ENCODE peak calls at places on chromosomes 6 and 20, in six cellular contexts. O is islet precursor cell; W is colonic mucosa; C is left colon; T is activated CD8-positive, alpha-beta memory T cell treated with anti-CD3 and anti-CD28 coated beads for 48 hours; N is cardiac muscle cell. I is an unnamed sample.

GRCh38 chr6:35309611-35310264 is 12.1 kb downstream of the DEF6 start:
- DNase-seq in O (peak), W (no peak), C (no peak), T (no peak), N (no peak), I (no peak)

GRCh38 chr20:63855363-63856110 is 5.8 kb upstream of the ABHD16B start:
- DNase-seq in O (peak), W (no peak), C (no peak), T (no peak), N (no peak), I (no peak)

GRCh38 chr6:168277274-168277669 is 42.3 kb downstream of the DACT2 start:
- DNase-seq in O (no peak), W (no peak), C (no peak), T (no peak), N (no peak), I (no peak)

GRCh38 chr6:76347539-76347938 is 275.1 kb upstream of the IMPG1 start:
- DNase-seq in O (no peak), W (no peak), C (no peak), T (no peak), N (peak), I (no peak)

GRCh38 chr6:107943626-107944439 is 14.2 kb downstream of the SEC63 start:
- DNase-seq in O (no peak), W (no peak), C (no peak), T (no peak), N (no peak), I (no peak)

GRCh38 chr6:117938324-117938995 is 31.4 kb downstream of the SLC35F1 start:
- DNase-seq in O (peak), W (no peak), C (no peak), T (no peak), N (peak), I (peak)

GRCh38 chr6:40715501-40716403 is 128.6 kb upstream of the LRFN2 start:
- DNase-seq in O (no peak), W (peak), C (peak), T (no peak), N (peak), I (no peak)

GRCh38 chr6:21005816-21006553 is 471.7 kb downstream of the CDKAL1 start:
- DNase-seq in O (no peak), W (no peak), C (no peak), T (no peak), N (no peak), I (no peak)

GRCh38 chr20:47782091-47782490 is 3.2 kb downstream of the SULF2 start:
- DNase-seq in O (no peak), W (no peak), C (no peak), T (no peak), N (no peak), I (no peak)

GRCh38 chr6:139060332-139060731 is 31.8 kb downstream of the ABRACL start:
- DNase-seq in O (no peak), W (no peak), C (no peak), T (no peak), N (no peak), I (no peak)

GRCh38 chr20:63155266-63156165 is 60.4 kb downstream of the YTHDF1 start:
- DNase-seq in O (no peak), W (no peak), C (no peak), T (no peak), N (no peak), I (no peak)

GRCh38 chr6:82461536-82461935 is 97.9 kb downstream of the TPBG start:
- DNase-seq in O (no peak), W (no peak), C (no peak), T (no peak), N (no peak), I (no peak)

GRCh38 chr20:33852971-33853813 is 42.0 kb downstream of the CHMP4B start:
- DNase-seq in O (no peak), W (no peak), C (no peak), T (no peak), N (no peak), I (no peak)

GRCh38 chr20:19682249-19682648 is 75.8 kb upstream of the RIN2 start:
- DNase-seq in O (no peak), W (no peak), C (no peak), T (no peak), N (no peak), I (no peak)

GRCh38 chr6:147248859-147249258 is 44.6 kb downstream of the STXBP5 start:
- DNase-seq in O (no peak), W (no peak), C (no peak), T (no peak), N (no peak), I (no peak)

GRCh38 chr20:17568972-17569471 is 853 bp upstream of the DSTN start:
- DNase-seq in O (peak), W (peak), C (peak), T (no peak), N (peak), I (peak)

GRCh38 chr20:3777726-3778629 is 3.3 kb downstream of the SPEF1 start:
- DNase-seq in O (peak), W (peak), C (peak), T (no peak), N (peak), I (peak)

GRCh38 chr6:1065986-1066385 is 245.9 kb upstream of the FOXQ1 start:
- DNase-seq in O (peak), W (no peak), C (no peak), T (no peak), N (no peak), I (no peak)

GRCh38 chr20:34294563-34294962 is 8.6 kb downstream of the AHCY start:
- DNase-seq in O (no peak), W (no peak), C (no peak), T (no peak), N (no peak), I (no peak)

GRCh38 chr6:98834060-98835031 is at the start of gene POU3F2:
- DNase-seq in O (peak), W (peak), C (peak), T (no peak), N (peak), I (peak)

GRCh38 chr6:135481786-135482369 is 15.7 kb downstream of the AHI1 start:
- DNase-seq in O (no peak), W (no peak), C (no peak), T (no peak), N (no peak), I (no peak)

GRCh38 chr20:17504326-17504897 is 26.8 kb downstream of the BFSP1 start:
- DNase-seq in O (no peak), W (peak), C (peak), T (no peak), N (no peak), I (peak)

GRCh38 chr6:152648090-152648489 is 10.9 kb upstream of the SYNE1 start:
- DNase-seq in O (no peak), W (no peak), C (no peak), T (no peak), N (no peak), I (no peak)

GRCh38 chr6:161242779-161243693 is 30.8 kb downstream of the AGPAT4 start:
- DNase-seq in O (peak), W (no peak), C (no peak), T (no peak), N (no peak), I (no peak)

I was measured in D341Med.